ENCODE peak calls at places on chromosomes 7 and 10, in six cellular contexts. X, T, D, R, A and M are unnamed samples.

GRCh38 chr7:47741984-47742383 is 160.1 kb upstream of the TNS3 start:
- DNase-seq in X (no peak), T (no peak), D (no peak), R (no peak), A (no peak), M (no peak)

GRCh38 chr10:83990126-83990525 is 149.2 kb upstream of the GHITM start:
- DNase-seq in X (no peak), T (no peak), D (no peak), R (no peak), A (no peak), M (no peak)

GRCh38 chr7:101998904-101999236 is 181.4 kb downstream of the CUX1 start:
- DNase-seq in X (no peak), T (peak; percentile 73), D (peak; percentile 34), R (no peak), A (no peak), M (no peak)

GRCh38 chr7:5743803-5744202 is 37.7 kb downstream of the RNF216 start:
- DNase-seq in X (no peak), T (no peak), D (no peak), R (no peak), A (no peak), M (no peak)

GRCh38 chr10:79403441-79404230 is 41.8 kb downstream of the ZCCHC24 start:
- DNase-seq in X (peak; percentile 67), T (peak; percentile 54), D (peak; percentile 72), R (no peak), A (no peak), M (no peak)

GRCh38 chr7:36119005-36119711 is 33.9 kb upstream of the EEPD1 start:
- DNase-seq in X (no peak), T (no peak), D (no peak), R (peak; percentile 79), A (peak; percentile 69), M (no peak)

GRCh38 chr10:52451817-52452216 is 137.7 kb downstream of the DKK1 start:
- DNase-seq in X (no peak), T (no peak), D (no peak), R (peak; percentile 96), A (no peak), M (no peak)

GRCh38 chr10:36475746-36476145 is 649.7 kb upstream of the ANKRD30A start:
- DNase-seq in X (no peak), T (no peak), D (no peak), R (no peak), A (no peak), M (no peak)

GRCh38 chr7:132307465-132307864 is 268.8 kb downstream of the PLXNA4 start:
- DNase-seq in X (no peak), T (no peak), D (no peak), R (no peak), A (no peak), M (no peak)

GRCh38 chr10:27391916-27392315 is 112.2 kb upstream of the RAB18 start:
- DNase-seq in X (no peak), T (no peak), D (no peak), R (no peak), A (no peak), M (no peak)

DNA sequence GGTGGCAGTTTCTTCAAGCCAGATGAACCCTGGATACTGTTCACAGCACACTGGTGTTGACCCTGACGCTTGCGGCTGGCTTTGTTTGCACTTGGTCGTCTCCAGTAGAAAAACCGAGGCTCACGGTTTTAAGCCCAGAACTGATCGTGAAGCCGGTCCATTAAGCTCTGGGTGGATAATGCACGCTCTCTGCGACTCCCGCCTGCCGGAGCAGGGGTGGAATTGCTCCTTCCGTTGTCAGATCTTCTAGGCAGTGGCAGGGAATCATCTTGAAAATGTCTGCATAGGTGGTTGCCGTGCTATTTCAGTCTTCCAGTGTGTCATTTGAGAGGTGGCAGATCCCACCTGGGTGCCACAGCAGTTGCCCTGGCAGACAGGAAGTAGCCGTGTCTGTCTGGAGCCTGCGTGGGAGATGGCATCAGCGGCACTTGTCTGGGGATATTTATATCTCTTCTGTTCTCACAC is 35.9 kb upstream of the AP5Z1 start:
- DNase-seq in X (peak; percentile 49), T (no peak), D (peak; percentile 84), R (no peak), A (no peak), M (peak; percentile 82)
- TF ChIP-seq CTCF in X (peak; percentile 39), T (no peak), D (peak; percentile 55), R (no peak), A (no peak), M (peak; percentile 55)

GRCh38 chr7:95843286-95843685 is 70.9 kb downstream of the DYNC1I1 start:
- DNase-seq in X (no peak), T (no peak), D (no peak), R (no peak), A (no peak), M (no peak)
- TF ChIP-seq CTCF in X (no peak), T (peak; percentile 55), D (no peak), R (no peak), A (no peak), M (no peak)

GRCh38 chr10:6843477-6843876 is 263.4 kb upstream of the PRKCQ start:
- DNase-seq in X (no peak), T (no peak), D (no peak), R (no peak), A (no peak), M (no peak)
- TF ChIP-seq CTCF in X (peak; percentile 57), T (peak; percentile 19), D (no peak), R (no peak), A (no peak), M (no peak)

DNA sequence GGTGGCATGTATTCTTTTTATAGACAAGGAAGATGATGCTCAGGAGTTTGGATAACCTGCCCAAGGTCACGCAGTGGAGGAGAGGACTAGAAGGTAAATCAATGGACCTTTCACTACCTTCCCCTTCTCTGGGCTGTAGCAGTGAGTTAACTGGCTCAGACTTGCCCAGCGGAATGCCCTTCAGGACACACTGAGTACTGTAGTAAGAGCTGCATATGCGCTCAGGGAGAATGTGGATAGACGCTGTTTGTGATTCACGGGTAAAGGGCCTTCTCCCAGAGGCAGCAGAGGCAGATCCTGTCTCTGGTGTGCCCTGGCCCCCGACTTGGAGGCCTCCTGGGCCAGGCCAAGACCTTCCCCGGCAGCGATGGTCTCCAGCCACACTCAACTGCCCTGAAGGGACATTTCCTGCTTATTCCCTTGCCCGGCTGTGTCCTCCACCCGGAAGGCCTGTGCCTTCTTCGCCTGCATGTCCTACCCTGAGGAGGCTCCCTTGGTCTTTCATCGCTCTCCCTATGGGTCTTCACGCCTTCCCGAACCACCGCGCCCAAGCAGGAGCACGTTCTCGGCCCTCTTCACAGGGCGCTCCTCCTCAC is 1.9 kb upstream of the IKZF1 start:
- DNase-seq in X (no peak), T (peak; percentile 43), D (no peak), R (no peak), A (no peak), M (no peak)
- TF ChIP-seq CTCF in X (no peak), T (no peak), D (no peak), R (no peak), A (no peak), M (no peak)

GRCh38 chr7:37449621-37450020 is 957 bp upstream of the ELMO1 start:
- DNase-seq in X (no peak), T (no peak), D (no peak), R (no peak), A (no peak), M (no peak)

GRCh38 chr7:37446371-37446770 is 2.3 kb downstream of the ELMO1 start:
- DNase-seq in X (no peak), T (no peak), D (no peak), R (no peak), A (no peak), M (no peak)

GRCh38 chr7:37450035-37450434 is 1.4 kb upstream of the ELMO1 start:
- DNase-seq in X (no peak), T (no peak), D (no peak), R (no peak), A (no peak), M (no peak)

GRCh38 chr7:37448057-37448636 is 517 bp downstream of the ELMO1 start:
- DNase-seq in X (no peak), T (peak; percentile 40), D (no peak), R (no peak), A (no peak), M (no peak)

GRCh38 chr7:37448637-37449331 is at the start of gene ELMO1:
- DNase-seq in X (peak; percentile 60), T (peak; percentile 87), D (peak; percentile 84), R (no peak), A (peak; percentile 67), M (peak; percentile 45)
- TF ChIP-seq CTCF in X (no peak), T (peak; percentile 67), D (peak; percentile 31), R (peak; percentile 25), A (peak; percentile 28), M (peak; percentile 41)